ENCODE peak calls at places on chromosomes 6 and 20, in four cellular contexts. One of them, this sample, is unnamed.

GRCh38 chr6:91383207-91383606 is 796.3 kb upstream of the MAP3K7 start:
- DNase-seq in omental fat pad: no peak
- DNase-seq in transverse colon: no peak
- DNase-seq in spleen: no peak
- DNase-seq in this sample: no peak

GRCh38 chr6:110527516-110527915 is 51.1 kb upstream of the SLC22A16 start:
- DNase-seq in omental fat pad: no peak
- DNase-seq in transverse colon: no peak
- DNase-seq in spleen: no peak
- DNase-seq in this sample: no peak

GRCh38 chr6:56652231-56652630 is 9.5 kb upstream of the DST start:
- DNase-seq in omental fat pad: no peak
- DNase-seq in transverse colon: no peak
- DNase-seq in spleen: no peak
- DNase-seq in this sample: no peak

GRCh38 chr6:114304304-114304887 is 38.4 kb downstream of the HS3ST5 start:
- DNase-seq in omental fat pad: no peak
- DNase-seq in transverse colon: no peak
- DNase-seq in spleen: no peak
- DNase-seq in this sample: no peak

GRCh38 chr20:53738039-53738944 is 144.7 kb upstream of the ZNF217 start:
- DNase-seq in omental fat pad: no peak
- DNase-seq in transverse colon: peak
- DNase-seq in spleen: no peak
- DNase-seq in this sample: no peak

GRCh38 chr6:97053643-97054411 is 129.3 kb downstream of the KLHL32 start:
- DNase-seq in omental fat pad: no peak
- DNase-seq in transverse colon: no peak
- DNase-seq in spleen: no peak
- DNase-seq in this sample: no peak

GRCh38 chr20:53643031-53643832 is 49.6 kb upstream of the ZNF217 start:
- DNase-seq in omental fat pad: no peak
- DNase-seq in transverse colon: peak
- DNase-seq in spleen: peak
- DNase-seq in this sample: no peak

GRCh38 chr6:140050232-140050995 is 676.0 kb upstream of the CITED2 start:
- DNase-seq in omental fat pad: no peak
- DNase-seq in transverse colon: no peak
- DNase-seq in spleen: no peak
- DNase-seq in this sample: no peak

GRCh38 chr6:90088009-90088408 is 193.7 kb downstream of the GJA10 start:
- DNase-seq in omental fat pad: no peak
- DNase-seq in transverse colon: no peak
- DNase-seq in spleen: no peak
- DNase-seq in this sample: no peak

GRCh38 chr6:41591859-41592502 is 45.8 kb downstream of the FOXP4 start:
- DNase-seq in omental fat pad: peak
- DNase-seq in transverse colon: peak
- DNase-seq in spleen: peak
- DNase-seq in this sample: no peak

GRCh38 chr20:54874718-54875117 is 399.3 kb downstream of the DOK5 start:
- DNase-seq in omental fat pad: no peak
- DNase-seq in transverse colon: no peak
- DNase-seq in spleen: no peak
- DNase-seq in this sample: no peak

DNA sequence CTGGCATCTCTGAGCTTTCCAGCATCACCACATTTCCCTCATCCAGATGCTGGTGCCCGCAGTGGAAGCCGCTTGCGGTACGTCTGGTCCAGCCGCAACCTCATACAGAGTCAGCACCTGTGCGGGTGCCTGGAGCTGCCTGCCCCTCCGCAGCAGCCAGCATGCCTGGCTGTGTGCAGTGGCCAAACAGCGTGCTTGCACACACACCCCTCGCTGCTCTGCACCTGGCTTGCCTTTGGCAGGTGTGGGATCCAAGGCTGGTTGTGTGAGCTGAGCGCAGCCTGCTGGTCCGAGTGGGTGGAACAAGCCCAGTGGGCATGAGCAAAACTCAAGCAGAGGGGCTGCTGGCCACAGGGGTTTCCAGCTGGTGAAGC is 3.1 kb upstream of the HINT3 start:
- DNase-seq in omental fat pad: no peak
- DNase-seq in transverse colon: peak
- DNase-seq in spleen: peak
- DNase-seq in this sample: peak
- TF ChIP-seq CTCF in omental fat pad: no peak
- TF ChIP-seq CTCF in transverse colon: peak
- TF ChIP-seq CTCF in spleen: no peak
- TF ChIP-seq CTCF in this sample: peak

GRCh38 chr6:6758546-6758914 is 170.0 kb downstream of the LY86 start:
- DNase-seq in omental fat pad: no peak
- DNase-seq in transverse colon: no peak
- DNase-seq in spleen: no peak
- DNase-seq in this sample: no peak
- TF ChIP-seq CTCF in omental fat pad: no peak
- TF ChIP-seq CTCF in transverse colon: no peak
- TF ChIP-seq CTCF in spleen: no peak
- TF ChIP-seq CTCF in this sample: no peak

DNA sequence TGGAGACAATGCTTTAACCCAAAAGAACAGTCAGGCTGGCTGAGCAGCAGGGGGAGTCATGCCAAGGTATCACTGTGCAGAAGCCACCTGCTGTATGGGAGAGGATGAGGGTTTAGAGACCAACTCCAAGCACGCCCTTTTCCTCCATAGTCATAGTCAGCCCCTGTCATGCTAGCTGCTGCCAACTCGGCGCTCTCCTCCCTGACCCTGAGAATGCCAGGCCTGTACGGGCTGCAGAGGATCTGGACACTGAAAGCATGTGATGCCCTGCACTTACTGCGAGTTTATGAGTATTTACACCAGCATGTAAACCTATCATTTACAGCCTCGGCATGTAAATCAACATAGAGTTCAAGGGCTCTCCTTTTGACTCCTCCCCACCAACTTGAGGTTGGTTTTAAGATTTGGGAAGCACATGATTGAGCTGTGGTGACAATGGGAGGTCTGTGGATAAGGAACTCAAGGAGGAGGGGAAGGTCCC is 11.7 kb upstream of the SCUBE3 start:
- DNase-seq in omental fat pad: no peak
- DNase-seq in transverse colon: no peak
- DNase-seq in spleen: no peak
- DNase-seq in this sample: no peak
- TF ChIP-seq CTCF in omental fat pad: no peak
- TF ChIP-seq CTCF in transverse colon: no peak
- TF ChIP-seq CTCF in spleen: no peak
- TF ChIP-seq CTCF in this sample: peak

DNA sequence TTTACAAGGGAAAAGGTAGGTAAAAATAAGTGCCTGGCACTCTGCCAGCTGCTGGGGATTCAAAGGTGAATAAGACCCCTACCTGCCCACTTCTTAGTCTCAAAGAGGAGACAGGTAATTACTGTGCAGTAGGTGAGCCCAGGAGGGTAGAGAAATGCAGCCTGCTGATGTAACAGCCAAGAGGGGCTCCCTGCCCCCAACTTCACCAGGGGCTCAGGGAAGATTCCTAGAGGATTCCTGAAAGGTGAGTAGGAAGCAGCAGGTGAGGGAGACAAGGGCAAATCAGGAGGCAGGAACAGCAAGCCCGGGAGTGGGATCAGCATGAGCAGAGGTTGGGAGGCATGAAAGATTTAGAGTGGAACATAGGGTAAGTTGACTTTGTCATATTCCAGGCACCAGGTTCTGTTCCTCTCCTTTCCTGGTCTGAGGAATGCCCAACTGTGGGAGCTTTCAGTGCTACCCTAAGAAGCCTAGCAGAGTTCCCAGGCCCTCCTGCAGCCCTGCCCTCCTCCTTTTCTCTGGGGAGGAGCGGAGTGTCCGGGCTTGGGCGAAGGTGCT is 258.1 kb downstream of the LRFN2 start:
- DNase-seq in omental fat pad: no peak
- DNase-seq in transverse colon: no peak
- DNase-seq in spleen: no peak
- DNase-seq in this sample: no peak
- TF ChIP-seq CTCF in omental fat pad: no peak
- TF ChIP-seq CTCF in transverse colon: no peak
- TF ChIP-seq CTCF in spleen: peak
- TF ChIP-seq CTCF in this sample: no peak

GRCh38 chr6:13813011-13813410 is 1.3 kb downstream of the MCUR1 start:
- DNase-seq in omental fat pad: no peak
- DNase-seq in transverse colon: no peak
- DNase-seq in spleen: no peak
- DNase-seq in this sample: no peak

GRCh38 chr6:13812359-13812642 is 2.1 kb downstream of the MCUR1 start:
- DNase-seq in omental fat pad: no peak
- DNase-seq in transverse colon: no peak
- DNase-seq in spleen: no peak
- DNase-seq in this sample: no peak

GRCh38 chr6:13813621-13814175 is 659 bp downstream of the MCUR1 start:
- DNase-seq in omental fat pad: peak
- DNase-seq in transverse colon: peak
- DNase-seq in spleen: no peak
- DNase-seq in this sample: peak

GRCh38 chr6:13814938-13815575 is 700 bp upstream of the MCUR1 start:
- DNase-seq in omental fat pad: no peak
- DNase-seq in transverse colon: no peak
- DNase-seq in spleen: no peak
- DNase-seq in this sample: no peak

DNA sequence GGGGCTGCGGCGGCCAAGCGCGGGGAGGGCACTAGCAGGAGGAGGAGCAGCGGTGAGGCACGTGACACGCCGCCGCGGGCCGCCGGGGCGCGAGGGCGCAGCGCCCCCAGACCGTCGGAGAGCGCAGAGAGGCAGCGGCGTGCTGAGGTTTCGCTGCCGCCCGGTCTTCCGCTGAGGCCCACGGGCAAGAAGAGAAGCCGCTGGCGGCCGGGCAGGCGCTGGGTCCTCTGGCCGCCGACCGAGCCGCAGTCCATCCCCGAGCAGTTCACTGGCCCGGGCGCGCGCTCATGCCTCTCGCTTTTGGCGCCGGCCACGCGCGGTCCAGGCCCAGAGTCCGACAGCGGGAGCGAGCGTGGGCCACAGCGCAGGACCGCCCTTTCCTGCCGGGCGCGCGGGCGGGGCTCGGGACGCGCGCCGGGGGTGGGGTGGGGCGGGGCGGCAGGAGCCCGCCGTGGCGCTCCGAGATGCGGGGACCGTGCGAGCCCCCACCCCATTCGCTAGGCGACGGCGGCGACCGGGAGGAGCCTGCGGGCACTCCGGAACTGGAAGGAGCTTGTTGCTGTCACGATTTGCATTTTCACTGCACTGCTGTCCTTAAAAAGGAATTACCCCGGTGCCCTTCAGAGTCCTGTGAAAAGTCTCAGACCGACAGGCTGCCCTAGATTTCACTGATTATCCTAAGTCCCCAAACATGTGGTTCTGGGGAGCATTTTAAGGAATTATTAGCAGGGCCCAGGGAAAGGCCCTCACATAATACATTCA is at the start of gene MCUR1:
- DNase-seq in omental fat pad: peak
- DNase-seq in transverse colon: peak
- DNase-seq in spleen: peak
- DNase-seq in this sample: peak
- TF ChIP-seq CTCF in omental fat pad: no peak
- TF ChIP-seq CTCF in transverse colon: peak
- TF ChIP-seq CTCF in spleen: peak
- TF ChIP-seq CTCF in this sample: peak

DNA sequence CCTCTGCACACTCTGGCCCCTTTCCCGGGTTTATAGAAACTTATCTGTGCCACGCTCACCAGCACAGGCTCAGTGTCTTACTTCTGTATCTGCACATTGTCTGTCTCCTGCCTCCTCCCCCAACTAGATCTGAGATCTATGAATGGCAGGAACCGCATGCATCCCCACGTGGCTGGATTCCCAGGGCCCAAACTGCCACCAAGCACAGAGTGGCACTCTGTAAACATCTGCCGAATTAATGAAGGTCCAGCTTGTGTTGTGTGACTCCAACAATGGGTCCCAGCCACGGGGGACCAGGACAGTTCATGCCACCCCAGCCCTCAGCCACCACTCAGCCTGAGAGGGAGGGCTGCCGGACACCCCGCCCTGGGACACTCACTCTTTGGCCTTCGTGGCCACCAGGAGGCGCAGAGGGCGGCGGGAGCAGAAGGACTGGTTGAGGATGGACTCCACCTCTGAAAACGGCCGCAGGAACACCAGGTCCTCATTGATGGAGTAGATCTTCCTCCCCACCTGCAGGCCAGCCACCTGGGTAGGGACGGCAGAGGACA is 171.1 kb downstream of the PREX1 start:
- DNase-seq in omental fat pad: no peak
- DNase-seq in transverse colon: no peak
- DNase-seq in spleen: peak
- DNase-seq in this sample: no peak
- TF ChIP-seq CTCF in omental fat pad: no peak
- TF ChIP-seq CTCF in transverse colon: no peak
- TF ChIP-seq CTCF in spleen: no peak
- TF ChIP-seq CTCF in this sample: peak

DNA sequence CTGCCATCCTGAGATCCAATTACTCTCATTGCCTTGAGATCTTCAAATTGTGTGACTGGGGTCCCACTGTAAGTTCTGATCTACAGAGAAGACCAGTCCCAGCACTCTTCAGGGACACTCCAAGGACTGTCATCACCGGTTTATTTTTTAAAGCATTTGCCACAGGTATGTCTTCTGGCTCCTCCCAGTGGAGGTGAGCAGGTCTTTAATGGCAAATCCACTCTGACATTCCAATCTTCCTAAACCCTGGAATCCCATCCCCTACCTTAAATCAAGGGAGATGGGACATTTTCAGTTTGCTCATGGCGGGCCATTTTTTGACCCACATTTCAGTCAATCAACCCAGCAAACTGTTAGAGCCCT is 35.2 kb upstream of the IYD start:
- DNase-seq in omental fat pad: no peak
- DNase-seq in transverse colon: no peak
- DNase-seq in spleen: no peak
- DNase-seq in this sample: no peak
- TF ChIP-seq CTCF in omental fat pad: no peak
- TF ChIP-seq CTCF in transverse colon: no peak
- TF ChIP-seq CTCF in spleen: no peak
- TF ChIP-seq CTCF in this sample: no peak

DNA sequence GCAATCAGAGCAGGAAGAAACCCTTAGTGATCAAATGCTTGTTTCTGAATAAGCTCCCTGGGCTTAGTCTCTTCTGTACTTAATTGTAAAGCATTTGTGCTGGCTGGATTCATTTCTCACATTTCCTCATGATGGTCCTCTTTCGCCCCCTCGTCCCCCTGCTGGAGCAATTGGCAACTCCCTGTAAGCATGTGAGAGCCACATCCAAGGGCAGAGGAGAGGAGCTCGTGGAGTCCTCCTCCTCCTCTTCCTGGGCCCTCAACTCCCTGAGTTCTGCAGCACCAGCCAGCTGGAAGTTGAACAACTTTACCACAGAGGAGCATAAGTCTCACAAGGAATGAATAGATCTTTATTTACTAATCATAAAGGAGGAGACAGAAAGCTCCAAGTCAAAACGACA is 12.6 kb downstream of the ANKEF1 start:
- DNase-seq in omental fat pad: no peak
- DNase-seq in transverse colon: no peak
- DNase-seq in spleen: no peak
- DNase-seq in this sample: no peak
- TF ChIP-seq CTCF in omental fat pad: no peak
- TF ChIP-seq CTCF in transverse colon: no peak
- TF ChIP-seq CTCF in spleen: no peak
- TF ChIP-seq CTCF in this sample: peak